ENCODE peak calls at places on chromosomes 13 and 19, in eight cellular contexts. S is breast epithelium, A is psoas muscle, W is ascending aorta, G is A549, N is astrocyte, Q is body of pancreas, Y is cardiac muscle cell. E is an unnamed sample. For H3K4me1, the result is how much of the 10 kb centered on the place peaks cover.

GRCh38 chr13:76965759-76966421 is 17.6 kb downstream of the ACOD1 start:
- DNase-seq in G (no peak), S (no peak), W (no peak), A (peak), Y (no peak), Q (peak), N (peak), E (no peak)

GRCh38 chr13:23384111-23384510 is 49.4 kb downstream of the SACS start:
- DNase-seq in S (no peak), Y (no peak), Q (no peak), G (no peak), W (no peak), A (no peak), N (peak), E (no peak)

GRCh38 chr19:28876604-28877123 is 336.3 kb downstream of the UQCRFS1 start:
- DNase-seq in Q (no peak), G (no peak), W (no peak), A (no peak), N (no peak), Y (no peak), S (no peak), E (no peak)

GRCh38 chr13:95023405-95023804 is 277.8 kb downstream of the ABCC4 start:
- DNase-seq in Q (no peak), G (no peak), A (no peak), S (no peak), N (no peak), Y (no peak), W (no peak), E (no peak)

GRCh38 chr19:4929186-4929585 is 19.9 kb downstream of the UHRF1 start:
- DNase-seq in S (no peak), G (no peak), A (no peak), W (no peak), Y (no peak), N (peak), Q (no peak), E (no peak)

GRCh38 chr13:44576396-44577235 is 486 bp upstream of the TSC22D1 start:
- DNase-seq in Q (peak), G (no peak), A (no peak), N (no peak), S (no peak), Y (peak), W (no peak), E (peak)

GRCh38 chr19:14544977-14545715 is 15.8 kb downstream of the TECR start:
- DNase-seq in W (no peak), N (no peak), Y (no peak), Q (peak), G (no peak), A (peak), S (no peak), E (no peak)

GRCh38 chr13:83223546-83223945 is 658.7 kb downstream of the SLITRK1 start:
- DNase-seq in A (no peak), W (no peak), Y (no peak), G (no peak), N (no peak), S (no peak), Q (no peak), E (no peak)

GRCh38 chr19:4013886-4014540 is 6.5 kb downstream of the PIAS4 start:
- DNase-seq in S (no peak), Q (no peak), N (no peak), Y (no peak), A (no peak), W (no peak), G (no peak), E (no peak)

GRCh38 chr13:75715598-75716523 is 79.7 kb downstream of the LMO7 start:
- DNase-seq in A (no peak), S (no peak), G (no peak), N (no peak), Y (no peak), W (no peak), Q (no peak), E (no peak)

GRCh38 chr13:20840590-20840989 is 62.0 kb downstream of the XPO4 start:
- DNase-seq in A (no peak), S (no peak), W (no peak), N (no peak), Q (no peak), Y (peak), G (no peak), E (no peak)

GRCh38 chr19:58217069-58217481 is 11.6 kb upstream of the ZNF544 start:
- DNase-seq in W (no peak), N (no peak), S (no peak), Q (no peak), Y (no peak), G (no peak), A (no peak), E (no peak)

GRCh38 chr13:20264271-20265018 is 32.3 kb upstream of the GJB6 start:
- DNase-seq in W (no peak), S (no peak), G (no peak), Y (no peak), Q (no peak), N (no peak), A (no peak), E (no peak)

GRCh38 chr13:110258876-110259631 is 47.9 kb downstream of the COL4A1 start:
- DNase-seq in W (no peak), Q (no peak), N (peak), G (no peak), Y (no peak), S (no peak), A (no peak), E (no peak)

GRCh38 chr19:2977686-2978466 is 512 bp downstream of the TLE6 start:
- DNase-seq in S (no peak), N (no peak), G (no peak), Q (peak), Y (no peak), W (no peak), A (no peak), E (peak)
- H3K27ac ChIP-seq in S (peak), N (no peak), G (peak), Q (peak), Y (peak), W (peak), A (peak), E (no peak)

GRCh38 chr19:18666304-18666703 is 17.2 kb upstream of the CRTC1 start:
- DNase-seq in A (no peak), Q (no peak), Y (no peak), W (no peak), S (no peak), N (no peak), G (no peak), E (no peak)
- H3K4me1 ChIP-seq in A (under half), Q (under half), Y (under half), W (under half), S (under half), N (under half), G (under half), E (under half)

GRCh38 chr13:49214917-49215376 is 5.2 kb upstream of the MLNR start:
- DNase-seq in S (no peak), A (no peak), Q (peak), W (no peak), Y (no peak), G (no peak), N (no peak), E (no peak)

GRCh38 chr13:49213997-49214916 is 5.9 kb upstream of the MLNR start:
- DNase-seq in S (no peak), Q (no peak), Y (no peak), A (no peak), W (no peak), G (no peak), N (no peak), E (no peak)

GRCh38 chr13:49210669-49211068 is 9.5 kb upstream of the MLNR start:
- DNase-seq in W (no peak), Y (no peak), G (no peak), N (no peak), A (no peak), Q (no peak), S (no peak), E (no peak)

GRCh38 chr13:49216334-49216733 is 3.8 kb upstream of the MLNR start:
- DNase-seq in A (no peak), Y (no peak), G (no peak), Q (no peak), S (no peak), W (no peak), N (no peak), E (no peak)

DNA sequence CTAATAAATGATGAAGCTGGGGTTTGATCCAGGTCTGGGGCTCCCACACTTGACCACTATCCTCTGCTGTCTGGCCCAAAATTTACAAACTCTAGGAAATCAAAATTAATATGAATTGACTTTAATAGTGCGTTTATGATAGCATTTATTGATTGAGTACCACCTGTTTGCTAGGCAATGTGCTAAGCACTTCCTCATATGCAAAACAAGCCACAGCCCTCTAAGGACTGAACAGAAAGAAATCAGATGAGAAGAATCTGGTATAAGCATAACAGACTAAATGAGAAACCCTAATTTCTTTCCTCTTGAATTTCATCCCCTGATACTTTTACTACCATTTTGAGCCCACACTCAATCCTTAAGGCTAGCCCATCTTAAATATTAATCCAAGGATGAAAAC is 6.6 kb upstream of the MLNR start:
- DNase-seq in N (no peak), W (no peak), S (no peak), Y (no peak), G (no peak), Q (no peak), A (no peak), E (no peak)
- H3K27ac ChIP-seq in N (no peak), W (no peak), S (no peak), Y (no peak), G (no peak), Q (no peak), A (no peak), E (no peak)

GRCh38 chr13:26480246-26480855 is 77.1 kb upstream of the WASF3 start:
- DNase-seq in N (peak), W (no peak), Y (no peak), Q (no peak), S (no peak), G (no peak), A (no peak), E (no peak)
- H3K4me1 ChIP-seq in N (under half), W (under half), Y (under half), Q (under half), S (under half), G (under half), A (under half), E (under half)

GRCh38 chr19:36113895-36114762 is 546 bp downstream of the POLR2I start:
- DNase-seq in Y (peak), A (no peak), Q (peak), G (peak), S (peak), W (no peak), N (peak), E (peak)

GRCh38 chr19:36115453-36116343 is at the start of gene TBCB:
- DNase-seq in S (no peak), N (peak), Y (peak), A (no peak), Q (no peak), G (peak), W (peak), E (peak)

GRCh38 chr19:36114763-36115452 is at the start of gene POLR2I:
- DNase-seq in W (peak), Q (peak), S (peak), N (peak), G (peak), Y (peak), A (peak), E (peak)

GRCh38 chr19:36113425-36113824 is 1.2 kb downstream of the POLR2I start:
- DNase-seq in W (no peak), A (no peak), N (no peak), Y (no peak), G (no peak), S (no peak), Q (no peak), E (no peak)

GRCh38 chr19:36116344-36116637 is 1.0 kb downstream of the TBCB start:
- DNase-seq in N (no peak), Y (no peak), A (no peak), Q (no peak), S (no peak), W (no peak), G (no peak), E (no peak)
- H3K27ac ChIP-seq in N (no peak), Y (no peak), A (peak), Q (peak), S (peak), W (peak), G (peak), E (no peak)

GRCh38 chr19:18319591-18320135 is 3.2 kb downstream of the LSM4 start:
- DNase-seq in Y (no peak), N (no peak), A (no peak), W (no peak), G (no peak), Q (peak), S (no peak), E (no peak)
- H3K4me1 ChIP-seq in Y (under half), N (under half), A (under half), W (under half), G (under half), Q (half or more), S (under half), E (under half)

GRCh38 chr19:10976200-10976892 is 15.5 kb downstream of the SMARCA4 start:
- DNase-seq in S (no peak), N (no peak), Q (no peak), G (no peak), Y (no peak), A (no peak), W (no peak), E (no peak)

GRCh38 chr19:10984166-10984735 is 23.4 kb downstream of the SMARCA4 start:
- DNase-seq in Q (no peak), A (no peak), W (no peak), Y (no peak), G (no peak), S (no peak), N (no peak), E (no peak)

GRCh38 chr19:10981496-10981895 is 20.7 kb downstream of the SMARCA4 start:
- DNase-seq in G (no peak), A (no peak), Q (no peak), N (no peak), W (no peak), S (no peak), Y (no peak), E (no peak)

GRCh38 chr19:10977773-10978155 is 16.9 kb downstream of the SMARCA4 start:
- DNase-seq in G (no peak), S (no peak), N (no peak), W (no peak), A (no peak), Q (no peak), Y (no peak), E (no peak)

GRCh38 chr19:10979950-10980349 is 19.1 kb downstream of the SMARCA4 start:
- DNase-seq in S (no peak), W (no peak), N (no peak), Q (no peak), A (peak), Y (no peak), G (no peak), E (no peak)
- H3K27ac ChIP-seq in S (no peak), W (peak), N (no peak), Q (no peak), A (no peak), Y (no peak), G (no peak), E (no peak)

E was measured in neural progenitor cell.